ENCODE peak calls at places on chromosomes 13 and 19, in four cellular contexts. B is CD8-positive, alpha-beta T cell; S is OCI-LY7; V is lower leg skin. E is an unnamed sample.

GRCh38 chr13:33052446-33052845 is 36.2 kb downstream of the KL start:
- DNase-seq in B (no peak), S (no peak), V (no peak), E (no peak)

GRCh38 chr19:35066691-35067563 is 25.4 kb downstream of the HPN start:
- DNase-seq in B (peak; percentile 91), S (peak; percentile 97), V (peak; percentile 97), E (peak; percentile 89)

GRCh38 chr19:53037101-53038097 is 7.1 kb upstream of the ERVV-2 start:
- DNase-seq in B (no peak), S (no peak), V (peak; percentile 60), E (peak; percentile 19)

GRCh38 chr19:43784981-43785808 is 4.4 kb upstream of the KCNN4 start:
- DNase-seq in B (peak; percentile 51), S (peak; percentile 86), V (no peak), E (no peak)

GRCh38 chr19:50555447-50556235 is 12.6 kb downstream of the LRRC4B start:
- DNase-seq in B (no peak), S (no peak), V (no peak), E (no peak)

GRCh38 chr13:21475115-21475514 is 16.0 kb upstream of the ZDHHC20 start:
- DNase-seq in B (no peak), S (no peak), V (no peak), E (no peak)

GRCh38 chr13:48181482-48182145 is 51.4 kb upstream of the ITM2B start:
- DNase-seq in B (no peak), S (no peak), V (no peak), E (no peak)

GRCh38 chr13:32007494-32007893 is 24.1 kb upstream of the FRY start:
- DNase-seq in B (no peak), S (no peak), V (no peak), E (no peak)

GRCh38 chr13:27349458-27349857 is 75.0 kb upstream of the GTF3A start:
- DNase-seq in B (no peak), S (no peak), V (no peak), E (no peak)

GRCh38 chr13:77190349-77190748 is 136.5 kb downstream of the MYCBP2 start:
- DNase-seq in B (no peak), S (no peak), V (no peak), E (no peak)

GRCh38 chr13:34145061-34145460 is 327.1 kb downstream of the RFC3 start:
- DNase-seq in B (no peak), S (no peak), V (no peak), E (no peak)

GRCh38 chr13:66716502-66716901 is 513.6 kb downstream of the PCDH9 start:
- DNase-seq in B (no peak), S (no peak), V (no peak), E (no peak)

DNA sequence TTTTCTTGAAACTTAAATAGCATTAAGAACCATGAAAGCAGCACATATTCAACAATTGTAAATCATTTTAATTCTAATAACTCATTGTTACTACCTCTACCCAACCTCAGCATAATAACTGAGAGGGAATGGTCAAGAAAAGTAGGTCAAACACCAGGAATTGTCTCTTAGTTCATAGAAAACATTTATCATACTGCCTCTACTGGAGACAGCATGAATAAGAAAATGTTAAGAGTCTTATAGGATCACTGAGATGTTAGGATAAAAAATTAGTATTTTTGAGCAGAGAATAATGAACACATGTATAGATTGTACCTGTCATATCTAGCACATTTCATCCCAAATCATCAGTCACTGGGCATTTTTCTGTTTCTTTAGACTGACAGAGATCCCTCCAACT is 515.3 kb downstream of the PCDH9 start:
- DNase-seq in B (no peak), S (no peak), V (no peak), E (no peak)
- TF ChIP-seq CTCF in B (no peak), S (peak; percentile 69), V (no peak), E (no peak)

DNA sequence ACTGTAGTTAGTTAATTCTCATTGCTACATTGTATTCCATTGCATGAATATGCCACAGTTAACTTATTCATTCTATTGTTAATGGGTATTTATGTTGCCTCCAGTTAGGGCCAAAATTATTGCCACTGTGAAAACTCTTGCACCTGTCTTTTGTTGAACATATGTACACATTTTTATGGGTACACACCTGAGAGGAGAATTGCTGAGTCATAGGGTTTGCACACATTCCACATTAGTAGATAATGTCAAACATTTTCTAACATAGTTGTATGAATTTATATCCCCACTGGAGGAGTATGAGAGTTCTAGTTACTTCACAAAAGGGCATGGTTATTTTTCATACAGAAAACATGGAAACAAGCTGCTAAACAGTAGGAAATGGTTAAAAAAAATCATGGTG is 338.4 kb downstream of the FOXO1 start:
- DNase-seq in B (no peak), S (no peak), V (no peak), E (no peak)
- TF ChIP-seq CTCF in B (no peak), S (no peak), V (no peak), E (no peak)

GRCh38 chr19:31064486-31064885 is 284.8 kb downstream of the TSHZ3 start:
- DNase-seq in B (no peak), S (no peak), V (no peak), E (no peak)
- TF ChIP-seq CTCF in B (no peak), S (no peak), V (no peak), E (no peak)

GRCh38 chr13:71852082-71852481 is 14.9 kb downstream of the DACH1 start:
- DNase-seq in B (no peak), S (no peak), V (no peak), E (no peak)
- TF ChIP-seq CTCF in B (no peak), S (no peak), V (no peak), E (no peak)

GRCh38 chr19:12754465-12755196 is 3.0 kb downstream of the BEST2 start:
- DNase-seq in B (no peak), S (no peak), V (no peak), E (no peak)

GRCh38 chr19:12759686-12760085 is 8.1 kb downstream of the BEST2 start:
- DNase-seq in B (no peak), S (no peak), V (no peak), E (no peak)

GRCh38 chr19:12756150-12756883 is 4.7 kb downstream of the BEST2 start:
- DNase-seq in B (no peak), S (no peak), V (no peak), E (no peak)

GRCh38 chr19:12763100-12763499 is 11.5 kb downstream of the BEST2 start:
- DNase-seq in B (no peak), S (no peak), V (no peak), E (no peak)

GRCh38 chr19:12757544-12758274 is 6.1 kb downstream of the BEST2 start:
- DNase-seq in B (peak; percentile 49), S (peak; percentile 35), V (peak; percentile 92), E (peak; percentile 70)
- TF ChIP-seq CTCF in B (peak; percentile 93), S (peak; percentile 82), V (peak; percentile 53), E (peak; percentile 83)

GRCh38 chr19:3670796-3671679 is 29.2 kb downstream of the PIP5K1C start:
- DNase-seq in B (peak; percentile 32), S (no peak), V (peak; percentile 93), E (peak; percentile 74)

GRCh38 chr19:3672575-3672948 is 27.7 kb downstream of the PIP5K1C start:
- DNase-seq in B (no peak), S (no peak), V (no peak), E (no peak)

GRCh38 chr19:3670258-3670795 is 29.9 kb downstream of the PIP5K1C start:
- DNase-seq in B (no peak), S (no peak), V (peak; percentile 94), E (no peak)

GRCh38 chr19:3672993-3673392 is 27.3 kb downstream of the PIP5K1C start:
- DNase-seq in B (no peak), S (no peak), V (no peak), E (no peak)

DNA sequence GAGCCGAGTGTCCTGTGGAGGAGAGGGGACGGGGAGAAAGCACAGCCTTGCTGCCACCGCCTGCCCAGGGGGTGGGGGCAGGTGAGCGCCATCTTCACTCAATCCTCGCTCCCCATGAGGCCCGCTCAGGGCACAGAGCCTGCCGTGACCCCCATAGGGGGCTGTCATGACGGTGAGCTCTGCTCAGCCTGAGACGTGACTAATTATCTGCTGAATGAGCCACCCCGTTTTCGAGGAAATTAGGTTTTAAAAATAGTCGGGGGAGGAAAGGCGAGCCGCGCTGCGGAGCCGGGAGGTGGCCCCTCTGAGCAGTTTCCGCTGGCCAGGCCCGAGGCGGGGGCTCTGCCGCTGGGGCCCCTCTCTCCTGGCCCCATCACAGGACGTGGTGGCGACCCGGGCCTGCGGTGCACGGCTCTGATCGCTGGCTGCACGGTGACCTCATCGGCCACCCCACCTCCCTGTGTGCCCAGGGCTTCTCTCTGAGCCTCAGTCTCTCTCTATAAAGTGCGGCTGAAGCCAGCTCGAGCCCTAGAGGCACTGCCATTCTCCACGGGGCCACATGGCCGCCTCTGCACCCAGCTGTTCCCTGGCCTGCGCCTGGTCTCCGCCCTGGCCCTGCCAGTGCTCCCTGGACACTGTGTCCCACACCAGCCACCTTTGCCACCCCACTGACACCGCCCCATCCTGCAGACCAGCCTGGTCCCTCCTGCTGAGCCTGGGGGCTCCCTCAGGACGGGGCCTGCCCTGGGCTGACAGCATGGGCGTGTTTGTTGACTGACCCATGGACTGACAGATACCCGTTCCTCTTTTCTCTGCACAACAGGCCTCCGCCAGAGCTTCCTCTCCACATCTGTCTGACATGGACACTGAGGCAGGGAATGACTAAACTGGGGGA is 28.3 kb downstream of the PIP5K1C start:
- DNase-seq in B (peak; percentile 12), S (no peak), V (no peak), E (peak; percentile 49)
- TF ChIP-seq CTCF in B (no peak), S (no peak), V (no peak), E (no peak)

DNA sequence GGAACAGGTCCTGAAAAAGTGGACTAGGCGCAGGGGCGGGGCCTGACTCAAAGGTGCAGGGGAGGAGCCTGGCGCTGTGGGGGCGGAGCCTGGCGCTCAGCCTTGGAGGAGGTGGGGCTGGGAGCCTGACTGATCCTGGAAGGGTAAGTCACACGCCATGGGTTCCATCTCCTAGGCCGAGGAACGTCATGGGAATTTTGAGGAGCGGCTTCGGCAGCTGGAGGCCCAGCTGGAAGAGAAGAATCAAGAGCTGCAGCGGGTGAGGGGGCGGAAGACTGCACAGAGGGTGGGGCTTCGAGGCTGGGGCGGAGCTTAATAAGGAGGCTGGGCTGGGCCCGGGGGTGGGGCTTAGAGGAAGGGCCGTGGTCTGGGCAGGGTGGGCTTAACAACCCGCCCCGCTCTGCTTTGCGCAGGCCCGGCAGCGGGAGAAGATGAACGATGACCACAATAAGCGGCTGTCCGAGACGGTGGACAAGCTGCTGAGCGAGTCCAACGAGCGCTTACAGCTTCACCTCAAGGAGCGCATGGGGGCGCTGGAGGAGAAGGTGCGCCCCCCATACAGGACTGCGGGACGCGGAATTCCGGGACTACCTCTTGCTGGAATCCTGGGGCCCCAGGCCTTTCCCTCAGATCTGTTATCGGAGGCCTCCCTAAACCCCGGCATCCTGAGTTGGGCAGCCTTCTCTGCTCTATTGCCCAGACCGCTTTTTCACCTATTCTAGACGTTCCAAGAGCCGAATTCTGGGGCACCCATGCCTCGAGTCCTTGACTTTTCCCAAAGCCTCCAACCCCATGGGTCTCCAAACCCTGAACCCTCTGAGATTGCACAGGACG is 14.5 kb downstream of the PPFIA3 start:
- DNase-seq in B (peak; percentile 50), S (peak; percentile 48), V (no peak), E (no peak)
- TF ChIP-seq CTCF in B (no peak), S (no peak), V (no peak), E (no peak)

GRCh38 chr19:20278342-20278741 is 111.3 kb downstream of the ZNF486 start:
- DNase-seq in B (no peak), S (no peak), V (no peak), E (no peak)
- TF ChIP-seq CTCF in B (no peak), S (peak; percentile 16), V (no peak), E (no peak)